ENCODE peak calls at places on chromosomes 1 and 21, in six cellular contexts. One of them, this sample, is unnamed.

GRCh38 chr1:230147253-230148193 is 80.5 kb downstream of the GALNT2 start:
- DNase-seq in stimulated activated CD8-positive, alpha-beta memory T cell treated with anti-CD3 and anti-CD28 coated beads, Interleukin-15, amount 100 ng/mL, for 4 hours: no peak
- DNase-seq in body of pancreas: peak; percentile 42
- DNase-seq in hypothalamus: no peak
- DNase-seq in HFFc6: no peak
- DNase-seq in stimulated activated naive CD8-positive, alpha-beta T cell treated with anti-CD3 and anti-CD28 coated beads, Interleukin-15, amount 100 ng/mL, for 72 hours: no peak
- DNase-seq in this sample: no peak

GRCh38 chr1:33032126-33032869 is 4.4 kb downstream of the AK2 start:
- DNase-seq in stimulated activated naive CD8-positive, alpha-beta T cell treated with anti-CD3 and anti-CD28 coated beads, Interleukin-15, amount 100 ng/mL, for 72 hours: no peak
- DNase-seq in stimulated activated CD8-positive, alpha-beta memory T cell treated with anti-CD3 and anti-CD28 coated beads, Interleukin-15, amount 100 ng/mL, for 4 hours: no peak
- DNase-seq in HFFc6: no peak
- DNase-seq in body of pancreas: no peak
- DNase-seq in hypothalamus: no peak
- DNase-seq in this sample: no peak

GRCh38 chr21:38175321-38175720 is 81.5 kb upstream of the KCNJ15 start:
- DNase-seq in hypothalamus: no peak
- DNase-seq in stimulated activated CD8-positive, alpha-beta memory T cell treated with anti-CD3 and anti-CD28 coated beads, Interleukin-15, amount 100 ng/mL, for 4 hours: no peak
- DNase-seq in HFFc6: no peak
- DNase-seq in body of pancreas: no peak
- DNase-seq in stimulated activated naive CD8-positive, alpha-beta T cell treated with anti-CD3 and anti-CD28 coated beads, Interleukin-15, amount 100 ng/mL, for 72 hours: no peak
- DNase-seq in this sample: no peak

GRCh38 chr1:61743716-61744620 is 1.7 kb downstream of the PATJ start:
- DNase-seq in stimulated activated naive CD8-positive, alpha-beta T cell treated with anti-CD3 and anti-CD28 coated beads, Interleukin-15, amount 100 ng/mL, for 72 hours: no peak
- DNase-seq in hypothalamus: no peak
- DNase-seq in stimulated activated CD8-positive, alpha-beta memory T cell treated with anti-CD3 and anti-CD28 coated beads, Interleukin-15, amount 100 ng/mL, for 4 hours: no peak
- DNase-seq in body of pancreas: no peak
- DNase-seq in HFFc6: peak; percentile 10
- DNase-seq in this sample: no peak

GRCh38 chr1:200737647-200738296 is 921 bp upstream of the CAMSAP2 start:
- DNase-seq in hypothalamus: no peak
- DNase-seq in stimulated activated CD8-positive, alpha-beta memory T cell treated with anti-CD3 and anti-CD28 coated beads, Interleukin-15, amount 100 ng/mL, for 4 hours: no peak
- DNase-seq in body of pancreas: no peak
- DNase-seq in stimulated activated naive CD8-positive, alpha-beta T cell treated with anti-CD3 and anti-CD28 coated beads, Interleukin-15, amount 100 ng/mL, for 72 hours: no peak
- DNase-seq in HFFc6: no peak
- DNase-seq in this sample: no peak

GRCh38 chr21:33855190-33855589 is 60.4 kb downstream of the ATP5PO start:
- DNase-seq in stimulated activated CD8-positive, alpha-beta memory T cell treated with anti-CD3 and anti-CD28 coated beads, Interleukin-15, amount 100 ng/mL, for 4 hours: no peak
- DNase-seq in stimulated activated naive CD8-positive, alpha-beta T cell treated with anti-CD3 and anti-CD28 coated beads, Interleukin-15, amount 100 ng/mL, for 72 hours: no peak
- DNase-seq in HFFc6: no peak
- DNase-seq in hypothalamus: no peak
- DNase-seq in body of pancreas: no peak
- DNase-seq in this sample: no peak

GRCh38 chr21:43848771-43849170 is 16.3 kb upstream of the AGPAT3 start:
- DNase-seq in body of pancreas: no peak
- DNase-seq in stimulated activated naive CD8-positive, alpha-beta T cell treated with anti-CD3 and anti-CD28 coated beads, Interleukin-15, amount 100 ng/mL, for 72 hours: no peak
- DNase-seq in HFFc6: no peak
- DNase-seq in hypothalamus: no peak
- DNase-seq in stimulated activated CD8-positive, alpha-beta memory T cell treated with anti-CD3 and anti-CD28 coated beads, Interleukin-15, amount 100 ng/mL, for 4 hours: no peak
- DNase-seq in this sample: no peak

GRCh38 chr1:109864063-109864822 is 46.4 kb upstream of the CSF1 start:
- DNase-seq in stimulated activated naive CD8-positive, alpha-beta T cell treated with anti-CD3 and anti-CD28 coated beads, Interleukin-15, amount 100 ng/mL, for 72 hours: no peak
- DNase-seq in hypothalamus: no peak
- DNase-seq in stimulated activated CD8-positive, alpha-beta memory T cell treated with anti-CD3 and anti-CD28 coated beads, Interleukin-15, amount 100 ng/mL, for 4 hours: no peak
- DNase-seq in body of pancreas: no peak
- DNase-seq in HFFc6: peak; percentile 38
- DNase-seq in this sample: no peak

GRCh38 chr1:235835226-235835625 is 31.5 kb downstream of the LYST start:
- DNase-seq in stimulated activated naive CD8-positive, alpha-beta T cell treated with anti-CD3 and anti-CD28 coated beads, Interleukin-15, amount 100 ng/mL, for 72 hours: no peak
- DNase-seq in HFFc6: no peak
- DNase-seq in stimulated activated CD8-positive, alpha-beta memory T cell treated with anti-CD3 and anti-CD28 coated beads, Interleukin-15, amount 100 ng/mL, for 4 hours: no peak
- DNase-seq in hypothalamus: no peak
- DNase-seq in body of pancreas: peak; percentile 69
- DNase-seq in this sample: no peak

GRCh38 chr1:20476260-20477038 is 9.6 kb downstream of the CAMK2N1 start:
- DNase-seq in body of pancreas: peak; percentile 57
- DNase-seq in stimulated activated naive CD8-positive, alpha-beta T cell treated with anti-CD3 and anti-CD28 coated beads, Interleukin-15, amount 100 ng/mL, for 72 hours: no peak
- DNase-seq in HFFc6: no peak
- DNase-seq in stimulated activated CD8-positive, alpha-beta memory T cell treated with anti-CD3 and anti-CD28 coated beads, Interleukin-15, amount 100 ng/mL, for 4 hours: no peak
- DNase-seq in hypothalamus: no peak
- DNase-seq in this sample: no peak

GRCh38 chr1:219316066-219316465 is 142.4 kb downstream of the LYPLAL1 start:
- DNase-seq in hypothalamus: no peak
- DNase-seq in HFFc6: no peak
- DNase-seq in stimulated activated CD8-positive, alpha-beta memory T cell treated with anti-CD3 and anti-CD28 coated beads, Interleukin-15, amount 100 ng/mL, for 4 hours: no peak
- DNase-seq in body of pancreas: no peak
- DNase-seq in stimulated activated naive CD8-positive, alpha-beta T cell treated with anti-CD3 and anti-CD28 coated beads, Interleukin-15, amount 100 ng/mL, for 72 hours: no peak
- DNase-seq in this sample: no peak

GRCh38 chr1:225873281-225873850 is 8.8 kb downstream of the TMEM63A start:
- DNase-seq in hypothalamus: no peak
- DNase-seq in body of pancreas: no peak
- DNase-seq in stimulated activated naive CD8-positive, alpha-beta T cell treated with anti-CD3 and anti-CD28 coated beads, Interleukin-15, amount 100 ng/mL, for 72 hours: no peak
- DNase-seq in stimulated activated CD8-positive, alpha-beta memory T cell treated with anti-CD3 and anti-CD28 coated beads, Interleukin-15, amount 100 ng/mL, for 4 hours: no peak
- DNase-seq in HFFc6: no peak
- DNase-seq in this sample: no peak

GRCh38 chr1:214461305-214461704 is 90.1 kb downstream of the PTPN14 start:
- DNase-seq in stimulated activated naive CD8-positive, alpha-beta T cell treated with anti-CD3 and anti-CD28 coated beads, Interleukin-15, amount 100 ng/mL, for 72 hours: no peak
- DNase-seq in hypothalamus: no peak
- DNase-seq in stimulated activated CD8-positive, alpha-beta memory T cell treated with anti-CD3 and anti-CD28 coated beads, Interleukin-15, amount 100 ng/mL, for 4 hours: no peak
- DNase-seq in HFFc6: no peak
- DNase-seq in body of pancreas: no peak
- DNase-seq in this sample: no peak

GRCh38 chr1:112672009-112672408 is 2.5 kb upstream of the MOV10 start:
- DNase-seq in body of pancreas: no peak
- DNase-seq in stimulated activated CD8-positive, alpha-beta memory T cell treated with anti-CD3 and anti-CD28 coated beads, Interleukin-15, amount 100 ng/mL, for 4 hours: no peak
- DNase-seq in stimulated activated naive CD8-positive, alpha-beta T cell treated with anti-CD3 and anti-CD28 coated beads, Interleukin-15, amount 100 ng/mL, for 72 hours: no peak
- DNase-seq in HFFc6: no peak
- DNase-seq in hypothalamus: no peak
- DNase-seq in this sample: no peak

GRCh38 chr1:237316352-237316751 is 274.4 kb downstream of the RYR2 start:
- DNase-seq in stimulated activated CD8-positive, alpha-beta memory T cell treated with anti-CD3 and anti-CD28 coated beads, Interleukin-15, amount 100 ng/mL, for 4 hours: no peak
- DNase-seq in HFFc6: no peak
- DNase-seq in stimulated activated naive CD8-positive, alpha-beta T cell treated with anti-CD3 and anti-CD28 coated beads, Interleukin-15, amount 100 ng/mL, for 72 hours: no peak
- DNase-seq in body of pancreas: peak; percentile 7
- DNase-seq in hypothalamus: no peak
- DNase-seq in this sample: no peak

GRCh38 chr1:8152731-8153702 is 126.9 kb upstream of the ERRFI1 start:
- DNase-seq in stimulated activated naive CD8-positive, alpha-beta T cell treated with anti-CD3 and anti-CD28 coated beads, Interleukin-15, amount 100 ng/mL, for 72 hours: peak; percentile 72
- DNase-seq in HFFc6: no peak
- DNase-seq in body of pancreas: no peak
- DNase-seq in stimulated activated CD8-positive, alpha-beta memory T cell treated with anti-CD3 and anti-CD28 coated beads, Interleukin-15, amount 100 ng/mL, for 4 hours: no peak
- DNase-seq in hypothalamus: no peak
- DNase-seq in this sample: no peak

GRCh38 chr1:11898086-11898785 is 28.0 kb downstream of the KIAA2013 start:
- DNase-seq in body of pancreas: no peak
- DNase-seq in stimulated activated CD8-positive, alpha-beta memory T cell treated with anti-CD3 and anti-CD28 coated beads, Interleukin-15, amount 100 ng/mL, for 4 hours: no peak
- DNase-seq in stimulated activated naive CD8-positive, alpha-beta T cell treated with anti-CD3 and anti-CD28 coated beads, Interleukin-15, amount 100 ng/mL, for 72 hours: no peak
- DNase-seq in HFFc6: no peak
- DNase-seq in hypothalamus: no peak
- DNase-seq in this sample: no peak

GRCh38 chr1:158002630-158003408 is 9.4 kb downstream of the KIRREL1 start:
- DNase-seq in hypothalamus: no peak
- DNase-seq in stimulated activated CD8-positive, alpha-beta memory T cell treated with anti-CD3 and anti-CD28 coated beads, Interleukin-15, amount 100 ng/mL, for 4 hours: no peak
- DNase-seq in HFFc6: peak; percentile 82
- DNase-seq in body of pancreas: no peak
- DNase-seq in stimulated activated naive CD8-positive, alpha-beta T cell treated with anti-CD3 and anti-CD28 coated beads, Interleukin-15, amount 100 ng/mL, for 72 hours: no peak
- DNase-seq in this sample: no peak

GRCh38 chr21:17921579-17922530 is 102.7 kb upstream of the C21orf91 start:
- DNase-seq in hypothalamus: no peak
- DNase-seq in body of pancreas: no peak
- DNase-seq in HFFc6: peak; percentile 54
- DNase-seq in stimulated activated CD8-positive, alpha-beta memory T cell treated with anti-CD3 and anti-CD28 coated beads, Interleukin-15, amount 100 ng/mL, for 4 hours: no peak
- DNase-seq in stimulated activated naive CD8-positive, alpha-beta T cell treated with anti-CD3 and anti-CD28 coated beads, Interleukin-15, amount 100 ng/mL, for 72 hours: no peak
- DNase-seq in this sample: peak; percentile 96

GRCh38 chr21:45577806-45578801 is 35.9 kb upstream of the SLC19A1 start:
- DNase-seq in hypothalamus: no peak
- DNase-seq in stimulated activated naive CD8-positive, alpha-beta T cell treated with anti-CD3 and anti-CD28 coated beads, Interleukin-15, amount 100 ng/mL, for 72 hours: no peak
- DNase-seq in stimulated activated CD8-positive, alpha-beta memory T cell treated with anti-CD3 and anti-CD28 coated beads, Interleukin-15, amount 100 ng/mL, for 4 hours: no peak
- DNase-seq in body of pancreas: peak; percentile 34
- DNase-seq in HFFc6: no peak
- DNase-seq in this sample: no peak

GRCh38 chr1:202283379-202283844 is 58.3 kb downstream of the UBE2T start:
- DNase-seq in hypothalamus: no peak
- DNase-seq in stimulated activated naive CD8-positive, alpha-beta T cell treated with anti-CD3 and anti-CD28 coated beads, Interleukin-15, amount 100 ng/mL, for 72 hours: no peak
- DNase-seq in stimulated activated CD8-positive, alpha-beta memory T cell treated with anti-CD3 and anti-CD28 coated beads, Interleukin-15, amount 100 ng/mL, for 4 hours: no peak
- DNase-seq in HFFc6: peak; percentile 85
- DNase-seq in body of pancreas: no peak
- DNase-seq in this sample: peak; percentile 90

GRCh38 chr1:158506369-158506987 is 34.5 kb downstream of the OR10R2 start:
- DNase-seq in stimulated activated CD8-positive, alpha-beta memory T cell treated with anti-CD3 and anti-CD28 coated beads, Interleukin-15, amount 100 ng/mL, for 4 hours: no peak
- DNase-seq in HFFc6: no peak
- DNase-seq in stimulated activated naive CD8-positive, alpha-beta T cell treated with anti-CD3 and anti-CD28 coated beads, Interleukin-15, amount 100 ng/mL, for 72 hours: no peak
- DNase-seq in body of pancreas: peak; percentile 8
- DNase-seq in hypothalamus: no peak
- DNase-seq in this sample: no peak

GRCh38 chr1:87435484-87435883 is 106.8 kb downstream of the LMO4 start:
- DNase-seq in body of pancreas: no peak
- DNase-seq in stimulated activated naive CD8-positive, alpha-beta T cell treated with anti-CD3 and anti-CD28 coated beads, Interleukin-15, amount 100 ng/mL, for 72 hours: no peak
- DNase-seq in stimulated activated CD8-positive, alpha-beta memory T cell treated with anti-CD3 and anti-CD28 coated beads, Interleukin-15, amount 100 ng/mL, for 4 hours: no peak
- DNase-seq in hypothalamus: no peak
- DNase-seq in HFFc6: no peak
- DNase-seq in this sample: no peak

GRCh38 chr21:41825881-41826280 is 53.3 kb downstream of the PRDM15 start:
- DNase-seq in stimulated activated CD8-positive, alpha-beta memory T cell treated with anti-CD3 and anti-CD28 coated beads, Interleukin-15, amount 100 ng/mL, for 4 hours: no peak
- DNase-seq in hypothalamus: no peak
- DNase-seq in stimulated activated naive CD8-positive, alpha-beta T cell treated with anti-CD3 and anti-CD28 coated beads, Interleukin-15, amount 100 ng/mL, for 72 hours: no peak
- DNase-seq in body of pancreas: no peak
- DNase-seq in HFFc6: no peak
- DNase-seq in this sample: no peak

GRCh38 chr1:91791691-91792392 is 94.1 kb downstream of the TGFBR3 start:
- DNase-seq in stimulated activated naive CD8-positive, alpha-beta T cell treated with anti-CD3 and anti-CD28 coated beads, Interleukin-15, amount 100 ng/mL, for 72 hours: no peak
- DNase-seq in hypothalamus: no peak
- DNase-seq in HFFc6: no peak
- DNase-seq in stimulated activated CD8-positive, alpha-beta memory T cell treated with anti-CD3 and anti-CD28 coated beads, Interleukin-15, amount 100 ng/mL, for 4 hours: no peak
- DNase-seq in body of pancreas: no peak
- DNase-seq in this sample: no peak

GRCh38 chr1:1106510-1107221 is 9.2 kb downstream of the C1orf159 start:
- DNase-seq in body of pancreas: no peak
- DNase-seq in stimulated activated naive CD8-positive, alpha-beta T cell treated with anti-CD3 and anti-CD28 coated beads, Interleukin-15, amount 100 ng/mL, for 72 hours: no peak
- DNase-seq in hypothalamus: no peak
- DNase-seq in HFFc6: no peak
- DNase-seq in stimulated activated CD8-positive, alpha-beta memory T cell treated with anti-CD3 and anti-CD28 coated beads, Interleukin-15, amount 100 ng/mL, for 4 hours: no peak
- DNase-seq in this sample: no peak

GRCh38 chr1:36217667-36218066 is 6.6 kb upstream of the THRAP3 start:
- DNase-seq in hypothalamus: no peak
- DNase-seq in body of pancreas: peak; percentile 18
- DNase-seq in stimulated activated naive CD8-positive, alpha-beta T cell treated with anti-CD3 and anti-CD28 coated beads, Interleukin-15, amount 100 ng/mL, for 72 hours: no peak
- DNase-seq in stimulated activated CD8-positive, alpha-beta memory T cell treated with anti-CD3 and anti-CD28 coated beads, Interleukin-15, amount 100 ng/mL, for 4 hours: no peak
- DNase-seq in HFFc6: peak; percentile 29
- DNase-seq in this sample: no peak

GRCh38 chr1:178093958-178094751 is at the start of gene RASAL2:
- DNase-seq in stimulated activated naive CD8-positive, alpha-beta T cell treated with anti-CD3 and anti-CD28 coated beads, Interleukin-15, amount 100 ng/mL, for 72 hours: peak; percentile 10
- DNase-seq in stimulated activated CD8-positive, alpha-beta memory T cell treated with anti-CD3 and anti-CD28 coated beads, Interleukin-15, amount 100 ng/mL, for 4 hours: peak; percentile 0
- DNase-seq in hypothalamus: peak; percentile 25
- DNase-seq in body of pancreas: peak; percentile 72
- DNase-seq in HFFc6: peak; percentile 67
- DNase-seq in this sample: no peak

GRCh38 chr1:74584185-74584584 is 71.8 kb upstream of the LRRC53 start:
- DNase-seq in body of pancreas: no peak
- DNase-seq in HFFc6: no peak
- DNase-seq in stimulated activated CD8-positive, alpha-beta memory T cell treated with anti-CD3 and anti-CD28 coated beads, Interleukin-15, amount 100 ng/mL, for 4 hours: no peak
- DNase-seq in stimulated activated naive CD8-positive, alpha-beta T cell treated with anti-CD3 and anti-CD28 coated beads, Interleukin-15, amount 100 ng/mL, for 72 hours: no peak
- DNase-seq in hypothalamus: no peak
- DNase-seq in this sample: no peak

GRCh38 chr1:33655496-33655895 is 183.1 kb downstream of the ZSCAN20 start:
- DNase-seq in hypothalamus: no peak
- DNase-seq in stimulated activated naive CD8-positive, alpha-beta T cell treated with anti-CD3 and anti-CD28 coated beads, Interleukin-15, amount 100 ng/mL, for 72 hours: no peak
- DNase-seq in body of pancreas: peak; percentile 74
- DNase-seq in HFFc6: no peak
- DNase-seq in stimulated activated CD8-positive, alpha-beta memory T cell treated with anti-CD3 and anti-CD28 coated beads, Interleukin-15, amount 100 ng/mL, for 4 hours: no peak
- DNase-seq in this sample: no peak

GRCh38 chr1:221634606-221635005 is 107.3 kb downstream of the DUSP10 start:
- DNase-seq in body of pancreas: no peak
- DNase-seq in stimulated activated naive CD8-positive, alpha-beta T cell treated with anti-CD3 and anti-CD28 coated beads, Interleukin-15, amount 100 ng/mL, for 72 hours: no peak
- DNase-seq in hypothalamus: no peak
- DNase-seq in HFFc6: no peak
- DNase-seq in stimulated activated CD8-positive, alpha-beta memory T cell treated with anti-CD3 and anti-CD28 coated beads, Interleukin-15, amount 100 ng/mL, for 4 hours: no peak
- DNase-seq in this sample: no peak

GRCh38 chr1:109781807-109782206 is 18.1 kb upstream of the EPS8L3 start:
- DNase-seq in stimulated activated naive CD8-positive, alpha-beta T cell treated with anti-CD3 and anti-CD28 coated beads, Interleukin-15, amount 100 ng/mL, for 72 hours: no peak
- DNase-seq in body of pancreas: no peak
- DNase-seq in hypothalamus: no peak
- DNase-seq in HFFc6: no peak
- DNase-seq in stimulated activated CD8-positive, alpha-beta memory T cell treated with anti-CD3 and anti-CD28 coated beads, Interleukin-15, amount 100 ng/mL, for 4 hours: no peak
- DNase-seq in this sample: no peak

GRCh38 chr1:51410568-51411460 is 80.5 kb upstream of the TTC39A start:
- DNase-seq in stimulated activated naive CD8-positive, alpha-beta T cell treated with anti-CD3 and anti-CD28 coated beads, Interleukin-15, amount 100 ng/mL, for 72 hours: no peak
- DNase-seq in body of pancreas: no peak
- DNase-seq in HFFc6: peak; percentile 21
- DNase-seq in hypothalamus: no peak
- DNase-seq in stimulated activated CD8-positive, alpha-beta memory T cell treated with anti-CD3 and anti-CD28 coated beads, Interleukin-15, amount 100 ng/mL, for 4 hours: no peak
- DNase-seq in this sample: no peak

GRCh38 chr1:172704446-172705176 is 45.7 kb downstream of the FASLG start:
- DNase-seq in HFFc6: no peak
- DNase-seq in hypothalamus: no peak
- DNase-seq in stimulated activated CD8-positive, alpha-beta memory T cell treated with anti-CD3 and anti-CD28 coated beads, Interleukin-15, amount 100 ng/mL, for 4 hours: no peak
- DNase-seq in stimulated activated naive CD8-positive, alpha-beta T cell treated with anti-CD3 and anti-CD28 coated beads, Interleukin-15, amount 100 ng/mL, for 72 hours: no peak
- DNase-seq in body of pancreas: no peak
- DNase-seq in this sample: no peak

This sample was measured in keratinocyte.